ENCODE peak calls at places on chromosome 21, in ten cellular contexts. S is GM20000, P is AG10803, H is OCI-LY7, Y is endothelial cell, B is WERI-Rb-1, T is tibial artery, C is HFF-Myc, K is GM13976, W is LNCaP clone FGC. G is an unnamed sample.

GRCh38 chr21:16007933-16008332 is 278.2 kb downstream of the USP25 start:
- DNase-seq in K (no peak), P (no peak), C (no peak), Y (no peak), T (no peak), W (no peak), B (no peak), H (no peak), S (no peak), G (no peak)

GRCh38 chr21:38422067-38422466 is 76.2 kb downstream of the ERG start:
- DNase-seq in P (no peak), S (no peak), W (no peak), Y (no peak), K (no peak), T (no peak), C (no peak), H (no peak), B (peak), G (no peak)

GRCh38 chr21:31366825-31367224 is 22.8 kb upstream of the TIAM1 start:
- DNase-seq in K (no peak), W (peak), P (peak), T (no peak), Y (no peak), S (no peak), B (no peak), H (no peak), C (peak), G (no peak)

GRCh38 chr21:42652527-42653491 is 612 bp upstream of the PDE9A start:
- DNase-seq in C (no peak), P (peak), W (no peak), S (peak), H (no peak), Y (peak), B (peak), K (no peak), T (peak), G (no peak)

GRCh38 chr21:41133896-41134522 is 34.0 kb upstream of the BACE2 start:
- DNase-seq in K (peak), H (peak), W (peak), T (no peak), Y (peak), C (peak), B (peak), P (peak), S (peak), G (no peak)

GRCh38 chr21:15839601-15840000 is 109.8 kb downstream of the USP25 start:
- DNase-seq in C (no peak), H (no peak), B (no peak), W (no peak), S (no peak), Y (no peak), T (no peak), K (no peak), P (no peak), G (no peak)

GRCh38 chr21:21682172-21682571 is 684.0 kb downstream of the NCAM2 start:
- DNase-seq in B (no peak), W (no peak), T (no peak), P (peak), K (no peak), C (peak), S (no peak), Y (no peak), H (no peak), G (no peak)

GRCh38 chr21:15692711-15693110 is 37.1 kb upstream of the USP25 start:
- DNase-seq in W (no peak), B (no peak), S (no peak), Y (no peak), H (no peak), C (no peak), P (no peak), T (no peak), K (no peak), G (no peak)

GRCh38 chr21:23936224-23936623 is 1671.1 kb downstream of the MRPL39 start:
- DNase-seq in H (no peak), W (no peak), C (no peak), K (peak), S (no peak), Y (no peak), B (peak), P (no peak), T (no peak), G (no peak)

GRCh38 chr21:30336596-30336995 is 898 bp downstream of the KRTAP27-1 start:
- DNase-seq in P (peak), K (no peak), H (no peak), C (no peak), S (no peak), B (no peak), W (no peak), T (no peak), Y (no peak), G (no peak)

GRCh38 chr21:42617476-42617875 is 35.9 kb upstream of the PDE9A start:
- DNase-seq in W (no peak), T (no peak), B (no peak), Y (no peak), C (no peak), S (no peak), K (no peak), P (no peak), H (no peak), G (no peak)

GRCh38 chr21:14603202-14603601 is 57.1 kb upstream of the SAMSN1 start:
- DNase-seq in H (no peak), P (peak), T (no peak), Y (no peak), W (no peak), K (no peak), C (no peak), S (no peak), B (no peak), G (no peak)

GRCh38 chr21:16318651-16319300 is 589.0 kb downstream of the USP25 start:
- DNase-seq in P (no peak), B (no peak), T (no peak), K (no peak), W (peak), H (no peak), S (no peak), C (no peak), Y (no peak), G (no peak)

GRCh38 chr21:17118638-17119384 is 394.0 kb upstream of the CXADR start:
- DNase-seq in C (no peak), S (no peak), T (no peak), H (no peak), W (no peak), Y (no peak), K (no peak), B (no peak), P (no peak), G (no peak)

GRCh38 chr21:42373181-42373907 is 7.0 kb upstream of the TFF1 start:
- DNase-seq in C (no peak), K (no peak), H (no peak), T (no peak), S (no peak), W (no peak), B (no peak), Y (no peak), P (no peak), G (no peak)

GRCh38 chr21:42245348-42246185 is 26.6 kb downstream of the ABCG1 start:
- DNase-seq in P (no peak), K (no peak), W (no peak), T (no peak), S (no peak), Y (no peak), B (peak), H (no peak), C (no peak), G (no peak)

GRCh38 chr21:21622460-21623234 is 624.4 kb downstream of the NCAM2 start:
- DNase-seq in H (no peak), K (no peak), T (no peak), W (no peak), S (no peak), B (no peak), Y (no peak), P (no peak), C (no peak), G (no peak)

GRCh38 chr21:15445327-15445726 is 284.5 kb upstream of the USP25 start:
- DNase-seq in P (no peak), K (peak), T (no peak), H (no peak), W (no peak), B (no peak), S (peak), Y (no peak), C (no peak), G (no peak)

GRCh38 chr21:41160036-41160435 is 7.9 kb upstream of the BACE2 start:
- DNase-seq in W (no peak), Y (no peak), P (no peak), S (no peak), T (no peak), H (no peak), K (no peak), C (no peak), B (no peak), G (no peak)

GRCh38 chr21:15140321-15141019 is 75.7 kb upstream of the NRIP1 start:
- DNase-seq in T (no peak), B (peak), W (no peak), C (no peak), H (no peak), K (no peak), P (no peak), Y (no peak), S (no peak), G (no peak)

GRCh38 chr21:16353764-16354163 is 624.0 kb downstream of the USP25 start:
- DNase-seq in P (no peak), Y (no peak), K (no peak), B (no peak), W (no peak), H (no peak), S (no peak), C (no peak), T (no peak), G (no peak)

DNA sequence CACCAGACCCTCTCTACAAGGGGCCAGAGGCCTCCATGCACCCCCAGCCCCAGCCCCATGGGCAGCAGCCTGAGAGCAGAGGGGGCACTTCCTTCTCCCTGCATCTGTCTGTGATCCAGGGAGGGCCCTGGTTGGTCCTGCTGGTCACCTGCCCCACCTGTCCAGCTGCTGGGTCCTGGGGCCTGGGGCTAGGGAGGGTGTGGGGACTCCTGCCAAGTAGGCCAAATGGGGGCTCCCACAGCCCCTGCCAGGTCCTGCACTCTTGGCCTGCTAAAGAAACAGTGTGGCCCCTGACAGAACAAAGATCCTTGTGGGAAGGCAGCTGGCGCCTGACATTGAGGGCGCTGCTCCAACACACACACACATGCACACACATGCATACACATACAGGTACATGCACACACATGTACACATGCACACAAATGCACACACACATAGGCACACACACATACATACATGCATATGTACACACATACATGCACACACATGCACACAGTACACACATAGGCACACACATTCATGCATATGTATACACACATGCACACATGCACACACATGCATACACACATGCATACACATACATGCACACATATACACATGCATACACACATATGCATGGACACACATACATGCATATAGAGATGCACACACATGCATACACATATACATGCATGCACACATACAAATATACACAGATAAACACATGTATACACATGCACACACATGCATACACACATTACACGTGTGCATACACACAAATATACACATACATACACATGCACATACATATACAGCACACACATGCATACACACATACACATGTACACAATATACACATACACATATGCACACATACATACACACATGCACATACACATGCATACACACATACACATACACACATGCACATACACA is 49.9 kb downstream of the TRPM2 start:
- DNase-seq in K (peak), H (no peak), T (no peak), P (no peak), S (no peak), B (no peak), C (no peak), Y (no peak), W (no peak), G (no peak)
- TF ChIP-seq CTCF in K (no peak), H (no peak), T (no peak), P (no peak), S (no peak), B (no peak), C (no peak), Y (no peak), W (no peak), G (no peak)

GRCh38 chr21:45973475-45974072 is 8.0 kb upstream of the COL6A1 start:
- DNase-seq in W (no peak), C (no peak), Y (peak), B (peak), S (peak), H (no peak), P (peak), K (peak), T (peak), G (peak)
- TF ChIP-seq CTCF in W (peak), C (peak), Y (peak), B (peak), S (peak), H (peak), P (peak), K (peak), T (peak), G (peak)

DNA sequence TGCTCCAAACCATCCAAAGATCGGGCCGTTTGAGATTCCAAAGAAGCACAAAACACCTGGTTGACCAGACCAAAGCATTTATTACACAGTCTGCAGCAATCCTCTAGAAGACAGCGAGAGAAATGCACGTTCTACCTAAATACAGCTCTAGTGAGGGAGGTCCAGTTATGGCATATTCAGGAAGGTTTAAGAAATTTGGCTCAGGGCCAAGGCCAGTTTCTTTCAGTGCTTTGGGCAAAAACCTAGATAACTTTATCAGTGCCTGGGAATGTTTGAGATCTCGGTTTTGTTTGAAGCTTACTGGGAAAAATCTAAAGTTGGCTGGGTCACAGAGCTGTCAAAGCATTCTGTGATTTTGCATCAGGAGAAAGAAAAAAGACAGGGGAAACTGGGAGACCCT is 514.0 kb upstream of the TMPRSS15 start:
- DNase-seq in Y (no peak), K (no peak), P (no peak), S (no peak), B (no peak), H (no peak), T (no peak), W (no peak), C (no peak), G (no peak)
- TF ChIP-seq CTCF in Y (no peak), K (no peak), P (no peak), S (no peak), B (no peak), H (no peak), T (no peak), W (no peak), C (no peak), G (no peak)

GRCh38 chr21:26881504-26882228 is 36.5 kb upstream of the ADAMTS1 start:
- DNase-seq in P (peak), H (peak), C (peak), S (no peak), Y (no peak), W (no peak), B (no peak), K (no peak), T (no peak), G (no peak)
- TF ChIP-seq CTCF in P (peak), H (peak), C (no peak), S (no peak), Y (peak), W (peak), B (no peak), K (no peak), T (peak), G (no peak)

DNA sequence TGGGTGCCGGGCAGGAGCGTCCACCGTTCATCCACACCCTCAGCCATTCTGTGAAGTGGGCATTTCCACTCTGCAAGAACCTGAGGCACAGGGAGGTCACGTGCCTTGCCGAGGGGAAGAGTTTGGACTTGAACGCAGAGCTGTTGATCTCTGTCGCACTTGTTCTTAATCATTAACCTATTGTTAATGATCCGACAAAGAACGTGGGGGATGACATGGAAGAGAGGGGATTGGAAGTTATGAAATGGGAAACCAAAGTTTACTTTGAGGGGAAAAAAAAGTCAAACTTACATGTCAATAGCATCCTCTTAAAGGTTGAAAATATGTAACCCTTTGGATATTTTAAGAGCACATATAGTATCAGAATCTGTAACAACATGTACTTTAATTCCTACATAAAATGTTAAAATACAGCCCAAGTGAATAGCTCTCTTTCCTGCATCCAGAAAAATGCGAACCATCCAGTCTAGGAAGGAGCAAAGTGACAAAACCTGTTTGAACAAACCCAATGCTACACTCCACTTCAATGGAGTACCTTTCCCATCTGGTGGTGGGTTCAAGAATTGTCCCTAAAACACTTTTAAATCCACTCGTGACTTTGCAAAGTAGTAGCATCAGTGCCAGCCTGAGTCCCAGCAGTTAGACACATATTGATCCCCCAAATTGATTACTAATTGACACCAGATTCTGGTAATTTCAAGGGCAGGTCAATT is 75.5 kb downstream of the SETD4 start:
- DNase-seq in B (no peak), T (no peak), K (no peak), H (no peak), Y (no peak), W (no peak), P (no peak), C (no peak), S (no peak), G (no peak)
- TF ChIP-seq CTCF in B (no peak), T (no peak), K (no peak), H (peak), Y (no peak), W (no peak), P (no peak), C (no peak), S (no peak), G (no peak)

GRCh38 chr21:32578107-32578691 is 7.1 kb downstream of the TCP10L start:
- DNase-seq in Y (peak), P (peak), K (no peak), W (no peak), H (peak), C (no peak), B (no peak), S (no peak), T (no peak), G (no peak)
- TF ChIP-seq CTCF in Y (no peak), P (peak), K (no peak), W (peak), H (peak), C (peak), B (peak), S (peak), T (no peak), G (peak)

GRCh38 chr21:36747114-36747814 is 48.3 kb downstream of the SIM2 start:
- DNase-seq in Y (peak), S (no peak), W (no peak), K (no peak), C (no peak), P (no peak), B (peak), H (no peak), T (no peak), G (no peak)

GRCh38 chr21:36749935-36750578 is 51.1 kb downstream of the SIM2 start:
- DNase-seq in H (no peak), P (peak), K (no peak), Y (peak), S (no peak), C (no peak), T (no peak), W (no peak), B (no peak), G (no peak)

GRCh38 chr21:36745459-36745858 is 46.5 kb downstream of the SIM2 start:
- DNase-seq in T (no peak), W (no peak), K (no peak), H (no peak), B (no peak), P (no peak), S (no peak), Y (no peak), C (no peak), G (no peak)

GRCh38 chr21:36750579-36750959 is 51.7 kb downstream of the SIM2 start:
- DNase-seq in C (no peak), K (no peak), T (no peak), S (no peak), W (no peak), H (no peak), Y (no peak), P (no peak), B (no peak), G (no peak)

GRCh38 chr21:36747815-36748381 is 49.0 kb downstream of the SIM2 start:
- DNase-seq in B (peak), C (no peak), S (peak), Y (peak), K (peak), W (no peak), P (peak), H (no peak), T (no peak), G (no peak)
- TF ChIP-seq CTCF in B (peak), C (no peak), S (peak), Y (no peak), K (peak), W (no peak), P (peak), H (no peak), T (no peak), G (peak)

GRCh38 chr21:33132054-33132453 is 62.1 kb downstream of the OLIG1 start:
- DNase-seq in P (no peak), T (no peak), K (no peak), H (peak), C (no peak), Y (no peak), W (no peak), S (no peak), B (no peak), G (no peak)
- TF ChIP-seq CTCF in P (no peak), T (no peak), K (peak), H (peak), C (no peak), Y (no peak), W (peak), S (no peak), B (peak), G (no peak)

DNA sequence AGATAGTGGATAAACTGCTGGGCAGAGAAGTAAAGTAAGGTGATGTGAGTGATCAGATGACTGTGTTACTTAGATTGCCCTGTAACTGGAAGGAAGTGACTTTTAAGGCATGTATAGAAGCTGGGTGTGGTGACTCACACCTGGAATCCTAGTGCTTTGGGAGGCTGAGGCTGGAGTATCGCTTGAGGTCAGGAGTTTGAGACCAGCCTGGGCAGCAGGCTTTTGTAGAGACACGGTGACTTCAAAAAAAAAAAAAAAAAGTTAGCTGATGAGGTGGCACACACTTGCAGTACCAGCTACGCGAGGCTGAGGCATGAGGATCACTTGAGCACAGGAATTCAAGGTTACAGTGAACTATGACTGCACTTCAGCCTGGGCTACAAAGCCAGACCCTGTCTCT is 2.3 kb upstream of the USP16 start:
- DNase-seq in K (no peak), B (no peak), T (no peak), C (no peak), Y (no peak), H (no peak), S (no peak), P (no peak), W (no peak), G (no peak)
- TF ChIP-seq CTCF in K (no peak), B (no peak), T (no peak), C (no peak), Y (no peak), H (no peak), S (no peak), P (no peak), W (no peak), G (no peak)

G was measured in AG09319.